ENCODE peak calls at places on chromosome 22, in nine cellular contexts. I is esophagus squamous epithelium, H is SJSA1, Z is small intestine, Q is psoas muscle, S is mesendoderm, Y is spleen, U is adrenal gland, W is IMR-90. V is an unnamed sample.

GRCh38 chr22:39825661-39826102 is 67.9 kb downstream of the ENTHD1 start:
- DNase-seq in I (no peak), H (peak; percentile 39), Z (no peak), Q (no peak), S (no peak), Y (peak; percentile 73), U (no peak), W (no peak), V (no peak)

GRCh38 chr22:43255299-43255698 is 68.4 kb upstream of the TTLL12 start:
- DNase-seq in I (no peak), H (no peak), Z (no peak), Q (no peak), S (no peak), Y (no peak), U (no peak), W (no peak), V (no peak)

GRCh38 chr22:35915477-35916013 is 113.1 kb downstream of the RBFOX2 start:
- DNase-seq in I (no peak), H (peak; percentile 37), Z (peak; percentile 35), Q (no peak), S (peak; percentile 31), Y (no peak), U (no peak), W (peak; percentile 66), V (peak; percentile 8)

GRCh38 chr22:44026630-44027511 is 2.8 kb downstream of the PARVB start:
- DNase-seq in I (peak; percentile 74), H (no peak), Z (peak; percentile 57), Q (peak; percentile 79), S (no peak), Y (peak; percentile 95), U (peak; percentile 74), W (peak; percentile 63), V (peak; percentile 57)

GRCh38 chr22:23014250-23014649 is 56.1 kb upstream of the GNAZ start:
- DNase-seq in I (no peak), H (no peak), Z (no peak), Q (no peak), S (no peak), Y (no peak), U (no peak), W (no peak), V (no peak)

GRCh38 chr22:33000342-33001280 is 57.6 kb downstream of the SYN3 start:
- DNase-seq in I (no peak), H (peak; percentile 55), Z (peak; percentile 35), Q (peak; percentile 71), S (peak; percentile 85), Y (no peak), U (peak; percentile 43), W (peak; percentile 32), V (peak; percentile 81)

GRCh38 chr22:23938328-23939016 is 22.5 kb downstream of the GSTT2B start:
- DNase-seq in I (no peak), H (no peak), Z (no peak), Q (no peak), S (no peak), Y (no peak), U (no peak), W (no peak), V (no peak)

GRCh38 chr22:47221840-47222615 is 459.6 kb downstream of the TBC1D22A start:
- DNase-seq in I (no peak), H (no peak), Z (no peak), Q (no peak), S (no peak), Y (no peak), U (no peak), W (no peak), V (no peak)

GRCh38 chr22:26416670-26417270 is 12.3 kb upstream of the ASPHD2 start:
- DNase-seq in I (no peak), H (peak; percentile 56), Z (no peak), Q (peak; percentile 39), S (peak; percentile 95), Y (no peak), U (peak; percentile 43), W (peak; percentile 73), V (peak; percentile 72)

GRCh38 chr22:28541137-28541536 is 138.5 kb downstream of the TTC28 start:
- DNase-seq in I (no peak), H (no peak), Z (no peak), Q (no peak), S (no peak), Y (no peak), U (no peak), W (no peak), V (no peak)

GRCh38 chr22:41047741-41048140 is 44.7 kb upstream of the EP300 start:
- DNase-seq in I (no peak), H (no peak), Z (no peak), Q (no peak), S (no peak), Y (no peak), U (no peak), W (peak; percentile 20), V (no peak)

GRCh38 chr22:28855355-28856094 is 27.8 kb upstream of the ZNRF3 start:
- DNase-seq in I (no peak), H (peak; percentile 61), Z (peak; percentile 77), Q (no peak), S (peak; percentile 81), Y (no peak), U (peak; percentile 54), W (peak; percentile 78), V (peak; percentile 77)

GRCh38 chr22:17369553-17370035 is 334 bp downstream of the CECR2 start:
- DNase-seq in I (no peak), H (no peak), Z (no peak), Q (peak; percentile 47), S (peak; percentile 77), Y (peak; percentile 82), U (no peak), W (no peak), V (peak; percentile 72)

GRCh38 chr22:17368727-17369552 is at the start of gene CECR2:
- DNase-seq in I (no peak), H (no peak), Z (no peak), Q (peak; percentile 62), S (peak; percentile 95), Y (peak; percentile 73), U (no peak), W (no peak), V (peak; percentile 90)

GRCh38 chr22:17371446-17371845 is 2.2 kb downstream of the CECR2 start:
- DNase-seq in I (no peak), H (no peak), Z (no peak), Q (no peak), S (no peak), Y (no peak), U (no peak), W (no peak), V (peak; percentile 31)

GRCh38 chr22:17370766-17371181 is 1.5 kb downstream of the CECR2 start:
- DNase-seq in I (no peak), H (no peak), Z (no peak), Q (no peak), S (no peak), Y (no peak), U (no peak), W (no peak), V (peak; percentile 34)

GRCh38 chr22:17370036-17370765 is 941 bp downstream of the CECR2 start:
- DNase-seq in I (no peak), H (no peak), Z (no peak), Q (peak; percentile 38), S (no peak), Y (peak; percentile 73), U (no peak), W (no peak), V (peak; percentile 59)
- H3K4me1 ChIP-seq in I (peaks cover 15% of the 10 kb centered on the region), H (peaks cover 3% of the 10 kb centered on the region), Z (no peaks in the 10 kb centered on the region), Q (peaks cover 47% of the 10 kb centered on the region), S (peaks cover 17% of the 10 kb centered on the region), Y (peaks cover 40% of the 10 kb centered on the region), U (peaks cover 5% of the 10 kb centered on the region), W (peaks cover 2% of the 10 kb centered on the region), V (no peaks in the 10 kb centered on the region)

GRCh38 chr22:48486163-48486957 is 1341.3 kb downstream of the BRD1 start:
- DNase-seq in I (no peak), H (no peak), Z (no peak), Q (no peak), S (no peak), Y (peak; percentile 42), U (no peak), W (no peak), V (no peak)

GRCh38 chr22:48490513-48491411 is 1336.9 kb downstream of the BRD1 start:
- DNase-seq in I (no peak), H (peak; percentile 16), Z (no peak), Q (no peak), S (no peak), Y (peak; percentile 52), U (no peak), W (no peak), V (peak; percentile 2)

GRCh38 chr22:48488149-48488551 is 1339.5 kb downstream of the BRD1 start:
- DNase-seq in I (no peak), H (peak; percentile 44), Z (no peak), Q (no peak), S (peak; percentile 48), Y (peak; percentile 47), U (no peak), W (no peak), V (no peak)

GRCh38 chr22:48489551-48490512 is 1337.8 kb downstream of the BRD1 start:
- DNase-seq in I (no peak), H (peak; percentile 52), Z (no peak), Q (no peak), S (peak; percentile 51), Y (peak; percentile 57), U (no peak), W (no peak), V (no peak)

DNA sequence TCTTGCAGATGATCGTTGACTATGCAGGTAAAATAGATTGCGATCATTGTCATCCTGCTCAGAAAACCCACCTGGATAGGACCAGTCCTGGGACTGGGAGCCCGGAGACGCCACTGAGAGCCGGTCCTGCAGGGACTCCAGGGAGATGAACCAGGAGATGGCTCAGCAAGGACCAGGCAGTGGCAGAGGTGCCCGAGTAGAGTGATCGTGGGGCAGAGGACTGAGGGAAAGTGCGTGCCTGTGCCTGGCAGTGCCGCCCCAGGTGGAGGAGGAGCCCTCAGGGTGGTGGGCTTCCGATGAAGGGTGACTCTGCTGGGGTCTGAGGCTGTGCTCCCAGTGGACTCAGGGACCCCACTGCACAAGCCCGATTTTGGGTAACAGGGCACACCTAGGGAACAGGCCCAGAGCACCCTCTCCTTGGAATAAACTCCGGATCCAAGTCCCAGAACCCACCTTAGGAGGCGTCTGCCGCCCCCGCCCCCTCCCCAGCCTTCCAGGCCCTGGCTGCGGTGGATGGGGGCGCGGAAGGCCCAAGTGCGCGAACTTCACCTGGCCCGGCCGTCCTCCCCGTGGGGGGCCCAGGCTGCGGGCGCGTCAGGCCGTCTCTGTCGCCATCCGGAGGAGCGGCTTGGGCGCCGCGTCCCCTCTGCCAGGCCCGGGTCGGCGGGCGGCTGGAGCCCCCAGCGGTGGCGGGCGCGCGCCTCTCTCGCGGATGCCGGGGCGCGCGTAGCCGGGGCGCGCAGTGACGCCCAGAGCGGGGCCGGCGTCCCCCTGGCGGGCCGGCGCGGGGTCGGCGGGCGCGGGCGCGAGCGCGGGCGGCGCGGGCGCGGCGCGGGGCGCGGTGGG is 1338.8 kb downstream of the BRD1 start:
- DNase-seq in I (no peak), H (peak; percentile 46), Z (no peak), Q (no peak), S (peak; percentile 68), Y (peak; percentile 55), U (no peak), W (no peak), V (no peak)
- H3K27ac ChIP-seq in I (no peak overlapping the region), H (peak overlapping the region; percentile 44), Z (no peak overlapping the region), Q (no peak overlapping the region), S (no peak overlapping the region), Y (no peak overlapping the region), U (no peak overlapping the region), W (no peak overlapping the region), V (no peak overlapping the region)

GRCh38 chr22:29994941-29995340 is 85.3 kb upstream of the HORMAD2 start:
- DNase-seq in I (no peak), H (no peak), Z (peak; percentile 81), Q (no peak), S (no peak), Y (no peak), U (no peak), W (peak; percentile 33), V (peak; percentile 44)
- H3K36me3 ChIP-seq in I (peaks cover 6% of the 10 kb centered on the region), H (peaks cover 39% of the 10 kb centered on the region), Z (peaks cover 16% of the 10 kb centered on the region), Q (peaks cover 57% of the 10 kb centered on the region), S (no peaks in the 10 kb centered on the region), Y (peaks cover 11% of the 10 kb centered on the region), U (no peaks in the 10 kb centered on the region), W (peaks cover 8% of the 10 kb centered on the region), V (peaks cover 4% of the 10 kb centered on the region)

GRCh38 chr22:49807780-49808708 is 19.6 kb downstream of the BRD1 start:
- DNase-seq in I (no peak), H (no peak), Z (peak; percentile 24), Q (no peak), S (no peak), Y (no peak), U (no peak), W (no peak), V (no peak)
- H3K4me1 ChIP-seq in I (peaks cover 3% of the 10 kb centered on the region), H (peaks cover 41% of the 10 kb centered on the region), Z (no peaks in the 10 kb centered on the region), Q (peaks cover 57% of the 10 kb centered on the region), S (no peaks in the 10 kb centered on the region), Y (peaks cover 98% of the 10 kb centered on the region), U (peaks cover 6% of the 10 kb centered on the region), W (peaks cover 10% of the 10 kb centered on the region), V (no peaks in the 10 kb centered on the region)